ENCODE peak calls at places on chromosomes 2 and 18, in ten cellular contexts. H is neuronal stem cell, G is cerebellum, Y is GDM1, O is pancreas, I is astrocyte, Q is GM18507, P is germinal center, D is occipital lobe, Z is midbrain. E is an unnamed sample.

GRCh38 chr2:120066708-120067547 is 54.1 kb downstream of the EPB41L5 start:
- DNase-seq in H (no peak), G (peak; percentile 4), Y (no peak), O (no peak), I (peak; percentile 10), Q (no peak), P (no peak), D (no peak), Z (no peak), E (no peak)

GRCh38 chr2:9752441-9753275 is 90.6 kb upstream of the TAF1B start:
- DNase-seq in H (no peak), G (no peak), Y (no peak), O (no peak), I (peak; percentile 64), Q (no peak), P (no peak), D (no peak), Z (no peak), E (peak; percentile 77)

GRCh38 chr2:144325086-144325485 is 194.8 kb downstream of the ZEB2 start:
- DNase-seq in H (no peak), G (no peak), Y (no peak), O (no peak), I (peak; percentile 82), Q (no peak), P (no peak), D (no peak), Z (no peak), E (peak; percentile 30)

GRCh38 chr18:13501896-13502295 is 224.5 kb downstream of the FAM210A start:
- DNase-seq in H (no peak), G (no peak), Y (no peak), O (no peak), I (peak; percentile 24), Q (peak; percentile 40), P (peak; percentile 39), D (no peak), Z (no peak), E (no peak)

GRCh38 chr2:53867169-53867568 is 7.4 kb upstream of the GPR75 start:
- DNase-seq in H (no peak), G (no peak), Y (no peak), O (no peak), I (no peak), Q (no peak), P (no peak), D (no peak), Z (no peak), E (no peak)

GRCh38 chr2:65351234-65351947 is 81.0 kb downstream of the SPRED2 start:
- DNase-seq in H (no peak), G (no peak), Y (no peak), O (no peak), I (peak; percentile 80), Q (no peak), P (no peak), D (no peak), Z (no peak), E (no peak)

GRCh38 chr2:241559489-241560180 is 1.1 kb downstream of the BOK start:
- DNase-seq in H (no peak), G (peak; percentile 60), Y (no peak), O (peak; percentile 81), I (peak; percentile 39), Q (no peak), P (peak; percentile 33), D (peak; percentile 43), Z (peak; percentile 87), E (no peak)

GRCh38 chr2:8857709-8858108 is 20.3 kb upstream of the KIDINS220 start:
- DNase-seq in H (no peak), G (no peak), Y (no peak), O (no peak), I (no peak), Q (no peak), P (no peak), D (no peak), Z (no peak), E (no peak)

GRCh38 chr2:171365232-171365631 is 68.6 kb downstream of the METTL8 start:
- DNase-seq in H (no peak), G (no peak), Y (no peak), O (no peak), I (peak; percentile 39), Q (no peak), P (no peak), D (no peak), Z (no peak), E (no peak)

GRCh38 chr18:45722899-45723298 is 1.1 kb upstream of the SLC14A1 start:
- DNase-seq in H (peak; percentile 31), G (peak; percentile 12), Y (peak; percentile 64), O (peak; percentile 92), I (peak; percentile 59), Q (peak; percentile 71), P (peak; percentile 77), D (no peak), Z (no peak), E (no peak)

GRCh38 chr2:3174626-3175567 is 202.7 kb downstream of the EIPR1 start:
- DNase-seq in H (no peak), G (no peak), Y (no peak), O (no peak), I (no peak), Q (no peak), P (no peak), D (no peak), Z (no peak), E (no peak)

GRCh38 chr18:62425465-62426190 is 97.2 kb upstream of the ZCCHC2 start:
- DNase-seq in H (peak; percentile 77), G (peak; percentile 82), Y (peak; percentile 83), O (no peak), I (peak; percentile 90), Q (no peak), P (peak; percentile 45), D (peak; percentile 73), Z (peak; percentile 93), E (peak; percentile 11)

GRCh38 chr2:85243101-85244072 is 84.4 kb downstream of the TGOLN2 start:
- DNase-seq in H (no peak), G (no peak), Y (no peak), O (peak; percentile 79), I (no peak), Q (no peak), P (peak; percentile 44), D (no peak), Z (peak; percentile 34), E (no peak)

GRCh38 chr2:122340246-122340645 is 584.8 kb downstream of the TSN start:
- DNase-seq in H (no peak), G (no peak), Y (no peak), O (no peak), I (no peak), Q (no peak), P (no peak), D (no peak), Z (no peak), E (no peak)

GRCh38 chr18:13544953-13545352 is 181.4 kb downstream of the FAM210A start:
- DNase-seq in H (no peak), G (no peak), Y (no peak), O (no peak), I (no peak), Q (no peak), P (no peak), D (no peak), Z (no peak), E (no peak)

GRCh38 chr2:226772389-226773179 is 27.0 kb downstream of the IRS1 start:
- DNase-seq in H (no peak), G (no peak), Y (peak; percentile 21), O (no peak), I (peak; percentile 73), Q (peak; percentile 59), P (peak; percentile 71), D (no peak), Z (no peak), E (no peak)

GRCh38 chr18:61892683-61893303 is at the start of gene RNF152:
- DNase-seq in H (peak; percentile 48), G (peak; percentile 62), Y (no peak), O (peak; percentile 51), I (no peak), Q (no peak), P (peak; percentile 20), D (no peak), Z (peak; percentile 41), E (no peak)

GRCh38 chr2:166060191-166060590 is 67.6 kb downstream of the SCN1A start:
- DNase-seq in H (no peak), G (no peak), Y (no peak), O (no peak), I (no peak), Q (no peak), P (no peak), D (no peak), Z (no peak), E (no peak)

GRCh38 chr2:133780099-133780996 is 212.1 kb upstream of the NCKAP5 start:
- DNase-seq in H (peak; percentile 85), G (peak; percentile 48), Y (peak; percentile 31), O (no peak), I (peak; percentile 65), Q (no peak), P (peak; percentile 21), D (peak; percentile 8), Z (peak; percentile 85), E (no peak)

GRCh38 chr2:225534697-225535096 is 135.2 kb downstream of the NYAP2 start:
- DNase-seq in H (no peak), G (no peak), Y (no peak), O (no peak), I (no peak), Q (no peak), P (no peak), D (no peak), Z (no peak), E (no peak)

GRCh38 chr2:189124175-189124574 is 55.4 kb downstream of the COL5A2 start:
- DNase-seq in H (no peak), G (no peak), Y (no peak), O (no peak), I (peak; percentile 22), Q (no peak), P (no peak), D (no peak), Z (no peak), E (no peak)

GRCh38 chr2:2765839-2766495 is 434.9 kb upstream of the MYT1L start:
- DNase-seq in H (no peak), G (no peak), Y (no peak), O (peak; percentile 58), I (no peak), Q (no peak), P (no peak), D (no peak), Z (no peak), E (no peak)

GRCh38 chr18:63888473-63889190 is 1.1 kb downstream of the SERPINB2 start:
- DNase-seq in H (no peak), G (no peak), Y (no peak), O (no peak), I (no peak), Q (no peak), P (no peak), D (no peak), Z (no peak), E (no peak)

GRCh38 chr2:178650554-178650953 is 156.7 kb downstream of the TTN start:
- DNase-seq in H (no peak), G (no peak), Y (no peak), O (no peak), I (no peak), Q (no peak), P (no peak), D (no peak), Z (no peak), E (no peak)

GRCh38 chr18:51275712-51276473 is 78.4 kb upstream of the MEX3C start:
- DNase-seq in H (no peak), G (no peak), Y (no peak), O (no peak), I (no peak), Q (no peak), P (no peak), D (no peak), Z (no peak), E (no peak)

GRCh38 chr2:136246086-136246669 is 128.2 kb upstream of the CXCR4 start:
- DNase-seq in H (no peak), G (no peak), Y (no peak), O (peak; percentile 25), I (peak; percentile 47), Q (no peak), P (peak; percentile 41), D (no peak), Z (no peak), E (no peak)

E was measured in T-helper 22 cell.